ENCODE peak calls at places on chromosomes 2 and 18, in ten cellular contexts. H is A549; I is heart right ventricle; L is OCI-LY7; M is hepatocyte; G is RWPE1; N is tibial nerve; R is left ventricle myocardium inferior; T is PC-3; W is CD4-positive, alpha-beta T cell. X is an unnamed sample.

GRCh38 chr2:121530210-121530562 is 494 bp upstream of the RNU4ATAC start:
- DNase-seq in H (peak), I (peak), L (no peak), M (peak), G (peak), N (no peak), R (peak), T (peak), W (no peak), X (peak)

GRCh38 chr2:78293768-78294167 is 731.7 kb upstream of the REG3G start:
- DNase-seq in H (no peak), I (no peak), L (no peak), M (no peak), G (no peak), N (no peak), R (no peak), T (no peak), W (no peak), X (no peak)

GRCh38 chr2:190636362-190636761 is 12.5 kb upstream of the NAB1 start:
- DNase-seq in H (peak), I (no peak), L (no peak), M (no peak), G (peak), N (no peak), R (no peak), T (peak), W (no peak), X (no peak)

GRCh38 chr2:102050854-102051391 is 59.2 kb downstream of the IL1R2 start:
- DNase-seq in H (no peak), I (peak), L (no peak), M (peak), G (no peak), N (peak), R (peak), T (no peak), W (no peak), X (peak)

GRCh38 chr18:50128506-50129271 is 66.3 kb downstream of the MYO5B start:
- DNase-seq in H (no peak), I (no peak), L (no peak), M (peak), G (no peak), N (no peak), R (no peak), T (no peak), W (no peak), X (no peak)

GRCh38 chr2:201116959-201117734 is 1.2 kb downstream of the CFLAR start:
- DNase-seq in H (peak), I (no peak), L (peak), M (peak), G (peak), N (peak), R (peak), T (peak), W (no peak), X (no peak)

GRCh38 chr2:107018366-107018765 is 132.4 kb upstream of the ST6GAL2 start:
- DNase-seq in H (no peak), I (peak), L (no peak), M (no peak), G (no peak), N (no peak), R (peak), T (no peak), W (no peak), X (no peak)

GRCh38 chr18:47174545-47175116 is 1.5 kb downstream of the IER3IP1 start:
- DNase-seq in H (no peak), I (no peak), L (no peak), M (peak), G (no peak), N (no peak), R (no peak), T (peak), W (no peak), X (no peak)

GRCh38 chr18:25727281-25727680 is 363.1 kb downstream of the SS18 start:
- DNase-seq in H (no peak), I (no peak), L (no peak), M (no peak), G (no peak), N (no peak), R (no peak), T (no peak), W (no peak), X (no peak)

GRCh38 chr2:105143467-105144127 is 97.9 kb upstream of the GPR45 start:
- DNase-seq in H (no peak), I (no peak), L (no peak), M (peak), G (peak), N (no peak), R (no peak), T (no peak), W (no peak), X (no peak)

GRCh38 chr2:98457045-98457696 is 12.5 kb downstream of the INPP4A start:
- DNase-seq in H (peak), I (no peak), L (no peak), M (no peak), G (peak), N (no peak), R (no peak), T (peak), W (no peak), X (no peak)

GRCh38 chr18:35267161-35267651 is 22.8 kb downstream of the ZSCAN30 start:
- DNase-seq in H (no peak), I (peak), L (no peak), M (no peak), G (no peak), N (peak), R (peak), T (no peak), W (peak), X (peak)

GRCh38 chr18:21914739-21915319 is 174.2 kb downstream of the MIB1 start:
- DNase-seq in H (peak), I (no peak), L (peak), M (peak), G (peak), N (no peak), R (no peak), T (peak), W (no peak), X (no peak)

GRCh38 chr2:5074738-5075137 is 617.4 kb upstream of the SOX11 start:
- DNase-seq in H (no peak), I (no peak), L (no peak), M (no peak), G (no peak), N (no peak), R (no peak), T (no peak), W (no peak), X (no peak)

GRCh38 chr2:121519153-121519552 is 11.5 kb upstream of the RNU4ATAC start:
- DNase-seq in H (no peak), I (no peak), L (no peak), M (no peak), G (no peak), N (no peak), R (no peak), T (no peak), W (no peak), X (no peak)

GRCh38 chr2:139924070-139924469 is 1143.9 kb upstream of the NXPH2 start:
- DNase-seq in H (no peak), I (no peak), L (no peak), M (no peak), G (no peak), N (no peak), R (no peak), T (no peak), W (no peak), X (no peak)

GRCh38 chr2:37471994-37472393 is 127.6 kb downstream of the QPCT start:
- DNase-seq in H (no peak), I (no peak), L (no peak), M (no peak), G (no peak), N (no peak), R (no peak), T (peak), W (no peak), X (no peak)

GRCh38 chr2:177876950-177877349 is 195.6 kb downstream of the PDE11A start:
- DNase-seq in H (no peak), I (no peak), L (no peak), M (no peak), G (no peak), N (no peak), R (no peak), T (no peak), W (no peak), X (no peak)

GRCh38 chr2:24984912-24985311 is 13.2 kb upstream of the DNAJC27 start:
- DNase-seq in H (no peak), I (peak), L (no peak), M (peak), G (no peak), N (no peak), R (peak), T (no peak), W (no peak), X (no peak)

GRCh38 chr2:147382322-147382948 is 462.4 kb upstream of the ACVR2A start:
- DNase-seq in H (no peak), I (no peak), L (no peak), M (no peak), G (peak), N (no peak), R (no peak), T (no peak), W (no peak), X (no peak)

GRCh38 chr2:152950125-152950524 is 231.7 kb downstream of the ARL6IP6 start:
- DNase-seq in H (no peak), I (no peak), L (no peak), M (peak), G (peak), N (no peak), R (no peak), T (peak), W (no peak), X (no peak)

GRCh38 chr2:240925191-240925575 is 19.0 kb downstream of the CROCC2 start:
- DNase-seq in H (no peak), I (no peak), L (no peak), M (no peak), G (no peak), N (peak), R (peak), T (no peak), W (no peak), X (no peak)

GRCh38 chr2:212968284-212969081 is 182.9 kb downstream of the IKZF2 start:
- DNase-seq in H (no peak), I (no peak), L (no peak), M (no peak), G (peak), N (no peak), R (no peak), T (peak), W (no peak), X (no peak)

GRCh38 chr18:30920757-30921156 is 121.8 kb downstream of the DSC3 start:
- DNase-seq in H (no peak), I (no peak), L (no peak), M (no peak), G (no peak), N (no peak), R (no peak), T (no peak), W (no peak), X (no peak)

GRCh38 chr18:77113361-77114069 is 19.1 kb downstream of the MBP start:
- DNase-seq in H (no peak), I (no peak), L (no peak), M (no peak), G (no peak), N (no peak), R (no peak), T (no peak), W (no peak), X (no peak)

GRCh38 chr2:2860583-2861300 is 516.9 kb downstream of the EIPR1 start:
- DNase-seq in H (no peak), I (no peak), L (no peak), M (no peak), G (no peak), N (no peak), R (no peak), T (no peak), W (no peak), X (no peak)

GRCh38 chr2:43576983-43577892 is 18.6 kb downstream of the THADA start:
- DNase-seq in H (peak), I (no peak), L (peak), M (peak), G (peak), N (no peak), R (no peak), T (peak), W (no peak), X (no peak)

GRCh38 chr2:85913854-85914524 is 25.2 kb upstream of the ST3GAL5 start:
- DNase-seq in H (no peak), I (no peak), L (no peak), M (no peak), G (no peak), N (no peak), R (no peak), T (peak), W (no peak), X (no peak)

GRCh38 chr2:234203135-234203984 is 152.9 kb downstream of the SPP2 start:
- DNase-seq in H (peak), I (no peak), L (no peak), M (peak), G (peak), N (no peak), R (no peak), T (peak), W (no peak), X (no peak)

GRCh38 chr2:141871913-141872634 is 258.7 kb downstream of the LRP1B start:
- DNase-seq in H (no peak), I (no peak), L (no peak), M (no peak), G (no peak), N (no peak), R (no peak), T (no peak), W (no peak), X (no peak)
- H3K27ac ChIP-seq in H (no peak), I (no peak), L (no peak), M (no peak), G (no peak), N (no peak), R (no peak), T (no peak), W (no peak), X (no peak)

DNA sequence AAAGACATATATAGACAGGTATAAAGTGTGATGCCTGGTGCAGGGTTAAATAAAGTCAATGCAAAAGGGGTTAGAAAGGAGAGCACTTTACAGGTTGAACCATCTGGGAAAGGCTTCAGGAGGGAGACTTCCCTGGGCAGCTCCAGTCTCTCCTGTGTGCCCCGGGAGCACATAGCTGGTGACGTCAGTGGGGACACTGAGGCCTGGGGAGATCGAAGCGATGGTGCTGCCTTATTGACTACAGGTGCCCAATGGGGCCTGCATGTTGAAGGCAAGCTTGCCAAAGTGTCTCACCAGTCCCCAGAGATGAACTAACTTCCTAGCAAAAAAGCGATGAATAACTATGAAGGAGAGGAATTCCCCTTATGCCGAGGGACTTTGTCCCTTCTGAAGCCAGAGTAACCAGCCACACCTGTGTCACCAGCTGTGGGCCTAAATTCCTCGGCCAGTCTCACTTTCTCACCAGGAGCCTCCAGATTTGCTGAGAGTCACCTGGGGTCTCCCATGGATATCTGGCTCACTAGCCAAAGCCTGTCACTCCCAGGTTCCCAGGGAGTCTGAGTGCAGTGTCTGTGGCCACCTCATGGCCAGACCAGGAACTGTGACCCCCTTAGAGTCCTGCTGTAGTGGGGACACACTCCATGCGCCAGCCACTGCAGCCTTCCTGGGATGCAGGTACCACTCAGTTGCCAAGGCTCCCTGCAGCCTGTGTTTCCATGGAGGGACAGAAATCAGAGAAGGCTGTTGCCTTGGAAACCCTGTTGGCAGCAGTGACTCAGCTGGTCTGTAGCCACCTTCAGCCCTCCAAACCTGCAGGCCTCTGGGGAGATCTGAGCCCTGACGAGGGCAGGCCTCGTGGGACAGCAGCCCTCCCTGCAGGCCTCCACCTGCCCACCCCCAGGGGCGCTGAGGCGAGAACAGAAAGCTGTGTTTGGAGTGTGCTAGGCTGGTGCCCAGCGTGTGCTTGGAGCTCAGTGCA is 128.7 kb downstream of the CTIF start:
- DNase-seq in H (no peak), I (no peak), L (peak), M (peak), G (no peak), N (no peak), R (no peak), T (peak), W (no peak), X (no peak)
- TF ChIP-seq CTCF in H (peak), I (no peak), L (peak), M (peak), G (peak), N (no peak), R (peak), T (peak), W (no peak), X (peak)

GRCh38 chr2:28282248-28282647 is 110.4 kb upstream of the FOSL2 start:
- DNase-seq in H (no peak), I (no peak), L (no peak), M (no peak), G (no peak), N (no peak), R (no peak), T (no peak), W (no peak), X (no peak)

GRCh38 chr2:28281739-28282138 is 110.9 kb upstream of the FOSL2 start:
- DNase-seq in H (no peak), I (no peak), L (no peak), M (no peak), G (no peak), N (no peak), R (no peak), T (no peak), W (no peak), X (no peak)

GRCh38 chr2:28283861-28284260 is 108.8 kb upstream of the FOSL2 start:
- DNase-seq in H (no peak), I (no peak), L (no peak), M (no peak), G (no peak), N (no peak), R (no peak), T (no peak), W (no peak), X (no peak)

GRCh38 chr2:28280576-28280975 is 112.1 kb upstream of the FOSL2 start:
- DNase-seq in H (no peak), I (no peak), L (no peak), M (peak), G (no peak), N (no peak), R (no peak), T (peak), W (no peak), X (no peak)

DNA sequence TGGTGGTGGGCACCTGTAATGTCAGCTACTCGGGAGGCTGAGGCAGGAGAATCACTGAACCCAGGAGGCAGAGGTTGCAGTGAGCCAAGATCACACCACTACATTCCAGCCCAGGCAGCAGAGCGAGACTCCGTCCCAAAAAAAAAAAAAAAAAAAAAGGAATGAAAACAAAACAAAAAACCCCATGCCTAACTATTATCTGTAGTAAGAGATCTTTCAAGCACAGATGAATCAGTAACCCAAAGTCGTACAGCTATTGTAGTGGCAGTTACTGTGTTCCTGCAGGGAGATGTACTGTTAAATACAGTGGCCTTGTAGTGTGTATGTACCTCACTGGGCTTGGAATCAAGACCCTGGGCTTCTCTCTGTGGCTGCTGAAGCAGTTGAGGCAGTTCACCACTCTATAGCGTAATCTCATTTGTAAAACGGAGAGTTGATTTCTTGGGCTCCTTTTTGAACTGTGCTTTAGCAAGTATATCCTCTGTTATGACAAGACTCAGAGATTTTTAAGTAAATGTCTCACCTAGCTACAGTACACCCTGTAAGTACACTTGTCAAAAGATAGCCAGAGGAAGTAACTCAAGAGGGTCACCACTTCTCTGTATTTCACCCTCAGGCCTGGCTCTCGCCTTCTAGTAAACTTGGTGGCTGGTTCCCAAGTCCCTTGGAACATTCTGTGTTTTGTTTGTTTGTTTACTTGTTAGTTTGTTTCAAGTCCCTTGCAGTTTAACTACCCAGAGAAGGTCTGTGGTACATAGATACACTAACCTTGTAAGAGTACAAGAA is 109.6 kb upstream of the FOSL2 start:
- DNase-seq in H (no peak), I (no peak), L (no peak), M (no peak), G (no peak), N (no peak), R (no peak), T (no peak), W (no peak), X (no peak)
- H3K27ac ChIP-seq in H (no peak), I (no peak), L (no peak), M (no peak), G (no peak), N (no peak), R (no peak), T (no peak), W (no peak), X (no peak)

DNA sequence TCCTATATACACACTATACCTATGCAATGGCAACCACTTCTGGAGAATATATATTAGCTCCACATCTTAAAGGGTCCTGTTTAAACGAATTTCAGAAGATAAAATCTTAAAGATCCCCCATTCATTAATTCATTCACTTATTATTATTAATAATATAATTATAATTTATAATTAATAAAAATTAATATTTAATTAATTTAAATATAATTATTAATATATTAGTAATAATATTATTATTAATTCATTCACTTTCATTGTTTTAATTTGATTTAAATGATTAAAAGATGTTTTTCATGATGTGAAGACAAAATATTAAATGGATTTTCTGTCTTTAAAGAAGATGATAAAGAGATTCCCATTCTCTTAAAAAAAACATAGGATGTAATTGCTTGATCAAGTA is 21.1 kb downstream of the NFU1 start:
- DNase-seq in H (no peak), I (no peak), L (no peak), M (no peak), G (no peak), N (no peak), R (no peak), T (no peak), W (no peak), X (no peak)
- TF ChIP-seq CTCF in H (no peak), I (no peak), L (no peak), M (no peak), G (no peak), N (no peak), R (no peak), T (no peak), W (no peak), X (no peak)

GRCh38 chr18:23485386-23485785 is 17.9 kb upstream of the RMC1 start:
- DNase-seq in H (no peak), I (no peak), L (no peak), M (no peak), G (no peak), N (no peak), R (no peak), T (no peak), W (no peak), X (no peak)
- H3K27ac ChIP-seq in H (no peak), I (no peak), L (no peak), M (no peak), G (peak), N (no peak), R (no peak), T (no peak), W (no peak), X (peak)

DNA sequence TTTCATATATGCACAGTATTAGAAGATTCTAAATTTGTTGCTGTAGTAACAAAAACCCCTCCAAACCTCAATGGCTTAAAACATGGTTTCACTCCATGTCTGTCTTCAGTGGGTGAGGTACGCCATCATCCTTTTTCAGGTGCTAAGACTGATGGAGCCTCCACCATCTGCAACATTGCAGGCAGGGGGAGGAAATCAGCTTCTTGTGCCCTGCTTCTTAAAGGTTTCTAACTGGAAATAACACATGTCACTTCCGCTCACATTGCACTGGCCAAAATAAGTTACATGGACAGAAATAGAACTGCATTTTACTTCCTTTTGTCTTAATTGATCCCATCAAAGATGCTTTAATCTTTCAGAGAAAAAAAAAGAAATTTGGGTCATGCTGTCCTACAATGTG is 94.1 kb downstream of the GALNT3 start:
- DNase-seq in H (no peak), I (no peak), L (peak), M (no peak), G (no peak), N (no peak), R (no peak), T (no peak), W (no peak), X (no peak)
- TF ChIP-seq CTCF in H (no peak), I (no peak), L (peak), M (no peak), G (no peak), N (no peak), R (no peak), T (no peak), W (no peak), X (no peak)

X was measured in thoracic aorta.